ENCODE peak calls at places on chromosomes 12 and 14, in nine cellular contexts. X is NB4, F is uterus, A is right lobe of liver, K is breast epithelium, R is Peyer's patch, V is endothelial cell of umbilical vein, W is transverse colon, S is HepG2. Z is an unnamed sample.

GRCh38 chr14:102319351-102320032 is at the start of gene ZNF839:
- DNase-seq in V (peak; percentile 81), F (peak; percentile 92), R (peak; percentile 90), W (peak; percentile 94), X (peak; percentile 90), S (peak; percentile 69), K (peak; percentile 91), A (peak; percentile 94), Z (peak; percentile 92)

GRCh38 chr14:61575751-61576150 is 119.6 kb upstream of the HIF1A start:
- DNase-seq in W (no peak), S (no peak), F (no peak), K (no peak), A (no peak), V (no peak), X (no peak), R (no peak), Z (no peak)

GRCh38 chr14:60183724-60184596 is 18.8 kb upstream of the DHRS7 start:
- DNase-seq in K (no peak), A (no peak), R (no peak), X (peak; percentile 75), W (no peak), V (peak; percentile 74), S (peak; percentile 55), F (no peak), Z (no peak)

GRCh38 chr12:47023311-47023710 is 56.1 kb upstream of the PCED1B start:
- DNase-seq in F (no peak), A (no peak), R (no peak), K (no peak), V (no peak), X (no peak), W (no peak), S (no peak), Z (no peak)

GRCh38 chr12:3432868-3433267 is 58.1 kb upstream of the PRMT8 start:
- DNase-seq in R (no peak), A (no peak), W (no peak), F (no peak), K (no peak), S (no peak), X (no peak), V (no peak), Z (no peak)

GRCh38 chr12:70648831-70649230 is 11.6 kb upstream of the PTPRB start:
- DNase-seq in V (peak; percentile 82), R (no peak), X (no peak), A (no peak), F (no peak), W (no peak), S (no peak), K (no peak), Z (no peak)

GRCh38 chr12:10372534-10372931 is 17.3 kb downstream of the KLRK1 start:
- DNase-seq in R (no peak), K (no peak), A (no peak), X (peak; percentile 74), S (no peak), V (no peak), W (peak; percentile 64), F (no peak), Z (no peak)

GRCh38 chr12:17108877-17109520 is 503.0 kb upstream of the LMO3 start:
- DNase-seq in S (no peak), K (no peak), F (no peak), A (no peak), R (no peak), W (no peak), X (no peak), V (no peak), Z (no peak)

GRCh38 chr12:132508248-132508740 is 18.3 kb downstream of the FBRSL1 start:
- DNase-seq in R (no peak), V (no peak), K (no peak), A (no peak), F (no peak), W (no peak), S (no peak), X (no peak), Z (no peak)

GRCh38 chr12:43749016-43749415 is 9.6 kb downstream of the PUS7L start:
- DNase-seq in K (no peak), F (no peak), A (no peak), V (no peak), S (no peak), R (no peak), X (no peak), W (no peak), Z (no peak)

GRCh38 chr12:79844693-79845092 is 90.2 kb downstream of the PPP1R12A start:
- DNase-seq in V (peak; percentile 95), F (no peak), S (peak; percentile 41), K (no peak), W (no peak), A (no peak), X (no peak), R (no peak), Z (no peak)

GRCh38 chr14:59303216-59303615 is 114.7 kb downstream of the DAAM1 start:
- DNase-seq in K (no peak), V (no peak), A (no peak), R (no peak), F (no peak), W (no peak), X (no peak), S (no peak), Z (no peak)

GRCh38 chr14:85248881-85249635 is 280.9 kb upstream of the FLRT2 start:
- DNase-seq in K (no peak), W (no peak), V (no peak), R (no peak), X (no peak), S (no peak), A (no peak), F (no peak), Z (no peak)

GRCh38 chr12:21773263-21773741 is 1.2 kb downstream of the KCNJ8 start:
- DNase-seq in F (peak; percentile 49), K (no peak), A (peak; percentile 93), X (peak; percentile 44), S (no peak), W (peak; percentile 34), R (no peak), V (no peak), Z (peak; percentile 59)

GRCh38 chr12:111246477-111247011 is 122.4 kb downstream of the PHETA1 start:
- DNase-seq in W (no peak), K (no peak), F (no peak), V (no peak), A (peak; percentile 60), S (no peak), R (no peak), X (no peak), Z (no peak)

GRCh38 chr12:28958553-28959195 is 190.4 kb upstream of the FAR2 start:
- DNase-seq in W (no peak), V (peak; percentile 94), A (no peak), S (no peak), R (no peak), X (no peak), F (no peak), K (no peak), Z (no peak)

DNA sequence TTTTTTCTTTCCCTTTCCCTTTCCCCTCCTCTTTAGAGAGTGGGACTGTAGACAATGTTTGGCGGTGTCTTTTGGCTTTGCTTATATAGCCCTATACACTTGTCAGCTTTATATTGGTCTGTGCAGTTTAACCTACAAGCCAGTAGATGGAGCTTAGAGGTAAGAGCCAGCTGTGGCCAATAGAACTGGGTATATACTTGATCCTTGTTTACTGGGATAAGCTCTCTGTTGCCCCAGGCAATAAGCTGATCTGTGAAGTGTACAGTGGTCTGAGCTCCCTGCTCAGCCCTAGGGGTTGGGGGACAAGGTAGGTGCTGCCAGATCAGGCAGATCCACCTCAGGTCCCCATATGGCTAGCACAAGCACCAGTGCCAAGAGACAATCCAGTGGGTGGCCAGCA is 434.1 kb downstream of the NOVA1 start:
- DNase-seq in R (no peak), X (peak; percentile 27), S (peak; percentile 28), V (peak; percentile 33), K (no peak), F (no peak), W (no peak), A (no peak), Z (no peak)
- TF ChIP-seq CTCF in R (no peak), X (peak; percentile 28), S (peak; percentile 31), V (peak; percentile 49), K (no peak), F (peak; percentile 22), W (peak; percentile 31), A (peak; percentile 38), Z (no peak)

GRCh38 chr12:97957109-97957508 is 494.5 kb downstream of the RMST start:
- DNase-seq in V (no peak), S (no peak), F (no peak), R (no peak), X (no peak), A (no peak), K (no peak), W (no peak), Z (no peak)

GRCh38 chr12:97960741-97961608 is 498.4 kb downstream of the RMST start:
- DNase-seq in S (peak; percentile 14), X (peak; percentile 54), F (no peak), R (no peak), A (no peak), W (no peak), K (no peak), V (peak; percentile 20), Z (no peak)

GRCh38 chr12:97960225-97960624 is 497.6 kb downstream of the RMST start:
- DNase-seq in K (no peak), X (no peak), W (no peak), F (no peak), R (no peak), V (no peak), S (no peak), A (no peak), Z (no peak)
- TF ChIP-seq POLR2A in K (no peak), X (no peak), W (no peak), F (no peak), R (no peak), V (no peak), S (no peak), A (no peak), Z (no peak)

GRCh38 chr12:105107497-105108371 is at the start of gene WASHC4:
- DNase-seq in S (peak; percentile 81), W (peak; percentile 96), X (peak; percentile 98), F (peak; percentile 93), V (peak; percentile 94), A (peak; percentile 98), K (peak; percentile 93), R (peak; percentile 96), Z (peak; percentile 90)
- TF ChIP-seq CTCF in S (no peak), W (no peak), X (no peak), F (no peak), V (peak; percentile 7), A (no peak), K (no peak), R (no peak), Z (no peak)

DNA sequence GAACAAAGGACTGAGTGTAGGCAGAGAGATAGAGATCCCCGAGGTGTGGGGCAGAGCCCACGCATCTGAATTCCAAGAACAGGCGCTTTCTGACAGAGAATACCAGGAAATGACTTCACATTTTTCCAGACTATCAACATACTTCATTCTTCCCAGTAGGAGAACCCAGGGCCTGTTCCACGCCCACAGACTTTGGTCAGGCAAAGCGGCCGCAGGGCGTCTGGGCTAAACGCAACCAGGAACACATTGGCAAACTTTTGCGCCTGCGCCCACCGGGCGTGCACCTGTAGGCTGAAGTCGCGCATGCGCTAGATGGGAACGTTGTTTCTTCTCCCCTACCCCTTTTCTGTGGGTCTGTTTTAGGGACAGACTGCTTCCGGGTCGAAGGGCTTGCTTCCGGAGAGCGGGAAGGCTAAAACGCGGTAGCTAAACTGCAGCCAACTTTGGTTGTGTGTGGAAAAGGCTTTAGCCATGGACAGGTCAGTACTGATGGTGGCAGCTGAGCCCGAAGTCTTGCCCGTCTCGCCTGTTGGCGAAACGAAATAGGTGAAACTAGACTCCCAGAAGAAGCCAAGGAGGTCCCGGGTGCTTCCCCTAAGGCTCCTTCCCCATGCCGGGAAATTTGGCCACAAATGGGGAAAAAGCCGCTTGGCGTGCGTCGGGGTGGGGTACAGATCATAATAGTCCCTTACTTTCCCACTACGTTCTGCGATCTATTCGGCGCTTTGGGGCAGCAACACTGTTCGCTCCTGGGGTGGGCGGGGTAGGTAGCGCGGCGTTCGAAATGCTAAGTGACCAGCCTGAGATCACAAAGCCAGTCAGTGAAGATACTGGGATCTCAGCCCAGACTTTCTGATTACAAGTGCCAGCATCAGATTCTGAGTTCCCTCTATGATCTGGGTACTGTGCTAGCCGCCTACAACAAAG is at the start of gene NUP107:
- DNase-seq in X (peak; percentile 98), S (peak; percentile 99), V (peak; percentile 100), K (peak; percentile 100), R (peak; percentile 97), F (peak; percentile 99), A (peak; percentile 99), W (peak; percentile 99), Z (peak; percentile 96)
- TF ChIP-seq POLR2A in X (peak; percentile 95), S (peak; percentile 70), V (peak; percentile 97), K (peak; percentile 54), R (peak; percentile 25), F (peak; percentile 49), A (peak; percentile 73), W (peak; percentile 66), Z (peak; percentile 16)

Z was measured in gastrocnemius medialis.